ENCODE peak calls at places on chromosomes 4 and X, in five cellular contexts. Z, D, O, E and Y are unnamed samples. For H3K4me1, the result is how much of the 10 kb centered on the place peaks cover.

GRCh38 chrX:16436348-16437188 is 213.4 kb upstream of the S100G start:
- DNase-seq in Z (peak), D (peak), O (peak), E (no peak), Y (peak)

GRCh38 chr4:12703076-12703475 is 781.1 kb downstream of the RAB28 start:
- DNase-seq in Z (no peak), D (no peak), O (no peak), E (no peak), Y (no peak)

GRCh38 chr4:150316332-150317205 is 238.3 kb downstream of the DCLK2 start:
- DNase-seq in Z (peak), D (no peak), O (no peak), E (no peak), Y (no peak)

GRCh38 chr4:106325800-106326199 is 9.4 kb downstream of the AIMP1 start:
- DNase-seq in Z (no peak), D (no peak), O (no peak), E (no peak), Y (no peak)

GRCh38 chr4:5812506-5813229 is 80.2 kb downstream of the CRMP1 start:
- DNase-seq in Z (peak), D (no peak), O (peak), E (peak), Y (no peak)

GRCh38 chr4:41142946-41143720 is 71.2 kb downstream of the APBB2 start:
- DNase-seq in Z (no peak), D (peak), O (no peak), E (no peak), Y (no peak)

GRCh38 chr4:47876310-47876709 is 38.1 kb downstream of the NFXL1 start:
- DNase-seq in Z (no peak), D (no peak), O (no peak), E (no peak), Y (no peak)

GRCh38 chr4:140257461-140258305 is 103.7 kb upstream of the MAML3 start:
- DNase-seq in Z (no peak), D (no peak), O (no peak), E (no peak), Y (no peak)

GRCh38 chr4:118849867-118850812 is 14.2 kb upstream of the SEC24D start:
- DNase-seq in Z (no peak), D (peak), O (no peak), E (no peak), Y (no peak)

GRCh38 chrX:38860106-38861013 is 59.1 kb downstream of the MID1IP1 start:
- DNase-seq in Z (no peak), D (no peak), O (no peak), E (no peak), Y (no peak)

GRCh38 chr4:2416564-2417195 is 1.8 kb downstream of the ZFYVE28 start:
- DNase-seq in Z (peak), D (peak), O (no peak), E (peak), Y (no peak)

GRCh38 chrX:102067966-102068723 is 57.3 kb upstream of the TCEAL2 start:
- DNase-seq in Z (peak), D (no peak), O (peak), E (no peak), Y (no peak)

GRCh38 chr4:118034061-118034785 is at the start of gene NDST3:
- DNase-seq in Z (peak), D (peak), O (peak), E (peak), Y (peak)

GRCh38 chrX:41377624-41378023 is 43.7 kb downstream of the DDX3X start:
- DNase-seq in Z (no peak), D (no peak), O (no peak), E (no peak), Y (no peak)

GRCh38 chrX:78708171-78708570 is 39.3 kb upstream of the LPAR4 start:
- DNase-seq in Z (peak), D (peak), O (peak), E (no peak), Y (no peak)

GRCh38 chrX:97524340-97524739 is 640.6 kb downstream of the RPA4 start:
- DNase-seq in Z (no peak), D (no peak), O (no peak), E (no peak), Y (no peak)

GRCh38 chrX:50459615-50460014 is 11.0 kb downstream of the DGKK start:
- DNase-seq in Z (no peak), D (no peak), O (no peak), E (no peak), Y (no peak)

GRCh38 chr4:151031831-151032605 is 16.9 kb upstream of the LRBA start:
- DNase-seq in Z (peak), D (no peak), O (no peak), E (no peak), Y (no peak)

GRCh38 chrX:29545878-29546277 is 669.5 kb upstream of the MAGEB2 start:
- DNase-seq in Z (no peak), D (no peak), O (no peak), E (no peak), Y (no peak)

GRCh38 chrX:78140206-78140605 is 756 bp upstream of the TAF9B start:
- DNase-seq in Z (no peak), D (no peak), O (no peak), E (no peak), Y (no peak)

GRCh38 chr4:4327652-4328121 is 37.6 kb downstream of the ZBTB49 start:
- DNase-seq in Z (peak), D (no peak), O (peak), E (peak), Y (peak)

GRCh38 chr4:17613761-17614415 is 553 bp upstream of the MED28 start:
- DNase-seq in Z (no peak), D (no peak), O (peak), E (peak), Y (no peak)

GRCh38 chrX:40508560-40508959 is 72.2 kb upstream of the ATP6AP2 start:
- DNase-seq in Z (no peak), D (no peak), O (no peak), E (no peak), Y (no peak)

GRCh38 chrX:17692709-17693346 is 44.5 kb upstream of the SCML1 start:
- DNase-seq in Z (peak), D (no peak), O (no peak), E (no peak), Y (no peak)

GRCh38 chrX:13647709-13648212 is 5.2 kb upstream of the TCEANC start:
- DNase-seq in Z (peak), D (peak), O (peak), E (no peak), Y (no peak)

GRCh38 chr4:122045533-122045932 is 93.7 kb upstream of the TRPC3 start:
- DNase-seq in Z (peak), D (no peak), O (peak), E (no peak), Y (no peak)

GRCh38 chr4:128961405-128961804 is 131.9 kb downstream of the SCLT1 start:
- DNase-seq in Z (no peak), D (no peak), O (no peak), E (no peak), Y (no peak)

GRCh38 chr4:7547368-7548040 is 112.8 kb upstream of the PSAPL1 start:
- DNase-seq in Z (no peak), D (no peak), O (no peak), E (no peak), Y (no peak)
- H3K4me1 ChIP-seq in Z (under half), D (under half), O (under half), E (under half), Y (under half)

DNA sequence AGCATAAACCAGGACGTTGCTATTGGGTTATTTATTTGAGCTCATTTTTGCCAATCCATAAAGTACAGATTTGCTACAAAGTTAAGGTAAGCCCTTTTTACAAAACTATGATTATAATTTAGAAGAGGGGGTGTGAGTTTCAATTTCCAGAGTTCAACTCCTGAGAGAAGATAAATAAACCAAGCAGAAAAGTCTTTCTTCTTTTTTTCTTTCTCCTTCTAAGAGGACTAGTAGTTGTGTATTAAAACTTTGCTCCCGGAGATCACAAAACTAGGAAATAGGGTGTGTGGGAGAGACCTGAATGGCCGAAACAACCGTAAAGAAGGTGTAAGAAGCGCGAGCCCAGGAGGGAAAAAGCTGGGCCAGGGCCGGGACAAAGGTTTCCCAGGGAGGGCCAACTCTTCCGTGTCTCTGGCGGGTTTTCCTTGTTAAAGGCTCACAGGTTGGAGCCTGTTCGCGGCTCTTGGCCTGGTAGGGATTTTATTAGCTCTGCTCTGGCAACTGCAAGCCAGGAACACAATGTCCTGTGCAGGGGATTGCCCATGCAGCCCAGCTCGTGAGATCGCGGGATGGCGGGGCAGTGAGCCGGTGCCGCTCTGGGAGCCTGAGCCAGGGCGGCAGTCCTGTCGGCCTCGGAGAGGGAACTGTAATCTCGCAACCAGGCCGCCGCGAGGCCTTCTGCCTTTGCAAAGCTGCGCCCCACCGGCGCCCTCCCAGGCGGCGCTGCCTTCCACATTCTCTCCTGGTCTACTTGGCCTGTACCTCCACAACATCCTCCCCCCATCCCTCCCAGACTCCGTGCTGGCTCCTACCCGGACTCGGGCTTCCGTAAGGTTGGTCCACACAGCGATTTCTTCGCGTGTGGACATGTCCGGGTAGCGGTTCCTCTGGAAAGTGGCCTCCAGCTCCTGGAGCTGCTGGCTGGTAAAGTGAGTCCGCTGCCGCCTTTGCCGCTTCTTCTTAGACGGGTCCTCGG is 2.2 kb downstream of the PITX2 start:
- DNase-seq in Z (peak), D (peak), O (no peak), E (peak), Y (no peak)
- TF ChIP-seq POLR2A in Z (no peak), D (peak), O (no peak), E (no peak), Y (no peak)

GRCh38 chr4:113584407-113585150 is 177.0 kb downstream of the CAMK2D start:
- DNase-seq in Z (peak), D (no peak), O (no peak), E (no peak), Y (no peak)
- TF ChIP-seq POLR2AphosphoS5 in Z (no peak), D (no peak), O (no peak), E (no peak), Y (no peak)

GRCh38 chr4:1305261-1305711 is 15.6 kb downstream of the MAEA start:
- DNase-seq in Z (no peak), D (no peak), O (peak), E (peak), Y (no peak)
- H3K4me1 ChIP-seq in Z (under half), D (under half), O (under half), E (half or more), Y (under half)

GRCh38 chr4:101347557-101348366 is 436 bp upstream of the PPP3CA start:
- DNase-seq in Z (peak), D (peak), O (peak), E (peak), Y (peak)
- TF ChIP-seq POLR2A in Z (no peak), D (peak), O (no peak), E (no peak), Y (peak)